ENCODE peak calls at places on chromosomes 12 and 14, in six cellular contexts. L is HepG2, Q is K562, V is GM12878, I is GM12892, Y is H1. T is an unnamed sample.

GRCh38 chr12:79055926-79056674 is 191.5 kb downstream of the SYT1 start:
- DNase-seq in L (no peak), Q (no peak), V (no peak), I (no peak), Y (no peak), T (no peak)

GRCh38 chr12:40033260-40033649 is 72.6 kb downstream of the SLC2A13 start:
- DNase-seq in L (no peak), Q (no peak), V (no peak), I (no peak), Y (no peak), T (no peak)

GRCh38 chr14:81247271-81247766 is 26.6 kb upstream of the GTF2A1 start:
- DNase-seq in L (no peak), Q (no peak), V (no peak), I (no peak), Y (no peak), T (no peak)

GRCh38 chr12:82627799-82628198 is 58.9 kb upstream of the TMTC2 start:
- DNase-seq in L (peak), Q (no peak), V (no peak), I (no peak), Y (no peak), T (no peak)

GRCh38 chr12:54017845-54018607 is 9.2 kb downstream of the HOXC8 start:
- DNase-seq in L (no peak), Q (peak), V (peak), I (peak), Y (peak), T (peak)

GRCh38 chr12:66823857-66824570 is 145.1 kb upstream of the GRIP1 start:
- DNase-seq in L (no peak), Q (no peak), V (no peak), I (no peak), Y (no peak), T (no peak)

GRCh38 chr12:90460681-90461080 is 494.3 kb downstream of the CCER1 start:
- DNase-seq in L (no peak), Q (no peak), V (no peak), I (no peak), Y (no peak), T (no peak)

GRCh38 chr14:85528080-85528881 is 1.7 kb upstream of the FLRT2 start:
- DNase-seq in L (peak), Q (no peak), V (no peak), I (no peak), Y (no peak), T (no peak)

GRCh38 chr14:95313707-95314106 is 6.0 kb downstream of the CLMN start:
- DNase-seq in L (peak), Q (no peak), V (no peak), I (no peak), Y (no peak), T (no peak)

GRCh38 chr14:75280831-75281690 is 2.4 kb downstream of the FOS start:
- DNase-seq in L (no peak), Q (no peak), V (no peak), I (no peak), Y (no peak), T (no peak)

GRCh38 chr14:69090187-69090789 is 62.6 kb downstream of the DCAF5 start:
- DNase-seq in L (peak), Q (peak), V (no peak), I (no peak), Y (no peak), T (no peak)

GRCh38 chr12:127296591-127296990 is 970.4 kb upstream of the TMEM132C start:
- DNase-seq in L (no peak), Q (no peak), V (no peak), I (no peak), Y (no peak), T (no peak)

GRCh38 chr12:120444676-120445075 is 1.5 kb downstream of the TRIAP1 start:
- DNase-seq in L (no peak), Q (no peak), V (no peak), I (no peak), Y (no peak), T (no peak)

GRCh38 chr12:56190695-56191155 is 1.4 kb upstream of the SMARCC2 start:
- DNase-seq in L (no peak), Q (peak), V (no peak), I (no peak), Y (no peak), T (no peak)

GRCh38 chr12:98998697-98999299 is 353.7 kb downstream of the APAF1 start:
- DNase-seq in L (peak), Q (peak), V (no peak), I (no peak), Y (no peak), T (peak)

GRCh38 chr12:54564768-54565167 is 15.4 kb downstream of the PDE1B start:
- DNase-seq in L (no peak), Q (no peak), V (no peak), I (no peak), Y (no peak), T (no peak)

GRCh38 chr14:100223332-100224171 is 15.4 kb upstream of the YY1 start:
- DNase-seq in L (peak), Q (peak), V (no peak), I (no peak), Y (no peak), T (no peak)

GRCh38 chr14:26622611-26623010 is 24.8 kb upstream of the NOVA1 start:
- DNase-seq in L (no peak), Q (no peak), V (no peak), I (no peak), Y (no peak), T (no peak)

GRCh38 chr12:108875280-108875679 is 4.6 kb upstream of the DAO start:
- DNase-seq in L (no peak), Q (no peak), V (no peak), I (no peak), Y (no peak), T (no peak)

GRCh38 chr12:52415870-52416750 is 10.0 kb upstream of the KRT82 start:
- DNase-seq in L (no peak), Q (no peak), V (no peak), I (no peak), Y (no peak), T (no peak)

GRCh38 chr12:57454566-57455373 is at the start of gene INHBE:
- DNase-seq in L (peak), Q (peak), V (no peak), I (no peak), Y (peak), T (no peak)

GRCh38 chr12:16076553-16076952 is 165.4 kb downstream of the DERA start:
- DNase-seq in L (peak), Q (no peak), V (no peak), I (no peak), Y (no peak), T (no peak)

GRCh38 chr14:60865378-60866127 is 115.3 kb downstream of the TRMT5 start:
- DNase-seq in L (no peak), Q (no peak), V (no peak), I (no peak), Y (no peak), T (no peak)

GRCh38 chr14:21112267-21112666 is 11.4 kb downstream of the TMEM253 start:
- DNase-seq in L (no peak), Q (no peak), V (no peak), I (no peak), Y (no peak), T (no peak)

GRCh38 chr12:40714636-40715035 is 22.4 kb downstream of the CNTN1 start:
- DNase-seq in L (no peak), Q (no peak), V (no peak), I (no peak), Y (no peak), T (no peak)

GRCh38 chr14:71485833-71486232 is 446.4 kb upstream of the RGS6 start:
- DNase-seq in L (no peak), Q (no peak), V (no peak), I (no peak), Y (no peak), T (no peak)

GRCh38 chr14:23578560-23579310 is at the start of gene JPH4:
- DNase-seq in L (no peak), Q (no peak), V (no peak), I (no peak), Y (peak), T (no peak)

DNA sequence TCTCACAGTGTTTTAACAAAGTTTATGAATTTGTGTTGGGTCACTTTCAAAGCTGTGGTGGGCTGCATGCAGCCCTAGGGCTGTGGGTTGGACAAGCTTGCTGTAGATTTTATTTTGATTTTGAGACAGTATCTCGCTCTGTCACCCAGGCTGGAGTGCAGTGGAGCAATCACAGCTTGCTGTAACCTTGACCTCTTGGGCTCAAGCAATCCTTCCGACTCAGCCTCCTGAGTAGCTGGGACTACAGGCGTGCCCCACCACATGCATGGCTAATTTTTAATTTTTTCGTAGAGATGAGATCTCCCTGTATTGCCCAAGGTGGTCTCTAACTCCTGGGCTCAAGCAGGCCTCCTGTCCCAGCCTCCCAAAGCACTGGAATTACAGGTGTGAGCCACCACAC is 5.4 kb downstream of the MARK3 start:
- DNase-seq in L (no peak), Q (no peak), V (no peak), I (no peak), Y (no peak), T (no peak)
- TF ChIP-seq TAF1 in L (no peak), Q (no peak), V (no peak), I (no peak), Y (no peak), T (no peak)

DNA sequence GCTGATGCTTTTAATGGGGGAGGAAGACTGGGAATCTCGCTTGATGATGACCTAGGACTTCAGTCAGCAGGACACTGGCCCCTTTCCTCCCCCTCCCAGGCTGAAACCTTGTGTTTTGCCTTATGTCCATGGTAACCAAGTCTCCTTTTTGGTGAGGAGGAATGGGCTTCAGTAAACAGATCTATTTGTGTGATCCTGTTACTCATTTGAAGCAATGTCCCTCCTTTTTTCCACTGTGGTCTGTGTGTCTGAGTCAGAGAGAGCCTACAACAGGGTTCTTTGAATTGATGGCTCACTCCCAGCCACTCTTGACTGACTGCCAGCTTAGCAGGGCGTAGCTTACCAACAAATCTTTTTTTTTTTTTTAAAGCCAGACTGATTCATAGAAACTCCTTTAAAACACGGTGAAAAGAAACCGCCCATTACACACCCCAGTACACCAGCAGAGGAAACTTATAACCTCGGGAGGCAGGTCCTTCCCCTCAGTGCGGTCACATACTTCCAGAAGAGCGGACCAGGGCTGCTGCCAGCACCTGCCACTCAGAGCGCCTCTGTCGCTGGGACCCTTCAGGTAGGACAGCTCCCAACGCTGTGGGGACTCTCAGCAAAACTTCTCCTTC is at the start of gene EMP1:
- DNase-seq in L (peak), Q (no peak), V (peak), I (no peak), Y (no peak), T (no peak)
- TF ChIP-seq POLR2A in L (no peak), Q (no peak), V (no peak), I (no peak), Y (no peak), T (no peak)

GRCh38 chr12:129873458-129873857 is 30.4 kb downstream of the TMEM132D start:
- DNase-seq in L (no peak), Q (no peak), V (no peak), I (no peak), Y (no peak), T (no peak)

GRCh38 chr12:129871991-129872969 is 31.5 kb downstream of the TMEM132D start:
- DNase-seq in L (no peak), Q (no peak), V (no peak), I (no peak), Y (peak), T (no peak)

DNA sequence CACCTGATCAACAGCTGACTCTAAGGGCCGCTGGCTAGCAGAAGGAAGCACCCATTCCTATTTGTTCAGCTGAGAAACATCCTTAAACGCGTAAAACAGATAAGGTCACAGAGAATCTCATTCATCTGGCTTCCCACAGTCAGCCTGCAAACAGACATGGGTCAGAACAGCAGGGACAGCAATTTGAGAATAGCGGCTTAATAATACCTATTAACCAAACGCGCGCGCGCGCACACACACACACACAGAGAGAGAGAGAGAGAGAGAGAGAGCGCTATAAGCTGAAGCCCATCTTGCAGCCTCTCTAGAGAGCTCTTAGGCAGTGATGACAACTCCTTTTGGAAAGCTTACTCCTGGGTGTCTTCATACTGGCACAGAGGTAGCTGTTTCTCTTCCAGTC is 26.4 kb downstream of the TMEM132D start:
- DNase-seq in L (no peak), Q (no peak), V (no peak), I (no peak), Y (no peak), T (no peak)
- TF ChIP-seq TAF1 in L (no peak), Q (no peak), V (no peak), I (no peak), Y (no peak), T (no peak)

DNA sequence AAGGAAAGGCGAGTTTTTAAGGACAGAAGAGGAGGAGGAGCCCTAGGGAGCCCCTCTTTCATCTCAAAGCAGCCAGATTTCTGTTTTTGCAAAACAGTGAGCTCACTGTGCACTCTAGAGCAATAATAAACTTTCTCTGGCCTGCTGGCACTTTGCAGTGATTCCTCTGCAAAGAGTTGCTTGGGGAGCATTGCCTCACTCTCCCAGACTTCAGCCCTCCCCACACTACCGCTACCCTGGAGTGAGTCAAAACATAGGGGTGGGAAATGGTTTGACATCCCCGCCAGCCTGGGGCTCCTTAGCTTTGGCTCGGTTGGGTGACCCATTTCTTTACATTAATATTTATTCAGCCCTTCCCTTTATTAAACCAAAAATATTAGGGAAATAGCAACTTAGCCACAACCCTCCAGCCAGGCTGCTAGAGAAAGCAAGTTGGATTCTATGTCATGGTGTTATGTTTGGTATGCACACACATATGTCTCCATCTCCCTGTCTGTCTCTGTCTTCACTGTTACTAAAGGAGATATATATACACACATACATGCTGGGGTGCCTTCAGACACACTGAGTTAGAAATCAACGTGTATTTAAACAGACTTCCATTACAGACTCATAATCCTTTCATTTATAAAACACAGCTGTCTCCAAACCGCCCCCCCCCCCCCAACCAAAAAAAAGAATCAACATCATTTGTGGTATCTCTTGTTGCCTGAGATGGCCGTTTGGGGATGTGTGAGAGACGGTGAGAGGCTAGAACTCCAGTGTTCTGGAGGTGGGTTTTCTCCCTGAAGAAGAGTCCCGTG is 3.4 kb upstream of the IRF2BPL start:
- DNase-seq in L (no peak), Q (no peak), V (no peak), I (no peak), Y (no peak), T (no peak)
- TF ChIP-seq POLR2A in L (no peak), Q (no peak), V (no peak), I (no peak), Y (no peak), T (no peak)

GRCh38 chr12:46774011-46774633 is 51.7 kb downstream of the SLC38A4 start:
- DNase-seq in L (no peak), Q (no peak), V (no peak), I (no peak), Y (no peak), T (no peak)
- TF ChIP-seq TAF1 in L (no peak), Q (no peak), V (no peak), I (no peak), Y (no peak), T (no peak)